ENCODE peak calls at places on chromosomes 2 and 18, in eight cellular contexts. R, S, A, O, C, P, Z and N are unnamed samples.

GRCh38 chr18:47929681-47930085 is 776 bp downstream of the SMAD2 start:
- DNase-seq in S (no peak), P (no peak), C (no peak), A (no peak), O (no peak), R (peak; percentile 60), Z (peak; percentile 65), N (no peak)

GRCh38 chr2:63743170-63743975 is 98.3 kb upstream of the UGP2 start:
- DNase-seq in O (no peak), Z (no peak), A (no peak), P (no peak), S (no peak), C (no peak), R (no peak), N (no peak)

GRCh38 chr18:36580874-36581750 is 247.7 kb downstream of the TPGS2 start:
- DNase-seq in Z (peak; percentile 34), P (no peak), C (peak; percentile 32), R (peak; percentile 81), A (no peak), S (peak; percentile 35), O (no peak), N (no peak)

GRCh38 chr2:55120634-55121359 is 70.5 kb upstream of the RTN4 start:
- DNase-seq in R (peak; percentile 66), A (no peak), P (no peak), Z (peak; percentile 80), O (peak; percentile 80), C (no peak), S (peak; percentile 58), N (no peak)

GRCh38 chr2:95391641-95392310 is 10.7 kb upstream of the FAHD2A start:
- DNase-seq in P (no peak), Z (no peak), C (no peak), R (no peak), O (no peak), S (no peak), A (peak; percentile 78), N (no peak)

GRCh38 chr2:158904620-158905177 is 63.7 kb upstream of the TANC1 start:
- DNase-seq in C (no peak), P (no peak), A (no peak), Z (no peak), R (no peak), O (no peak), S (no peak), N (no peak)

GRCh38 chr2:177391822-177392372 is 676 bp upstream of the AGPS start:
- DNase-seq in P (no peak), O (no peak), C (no peak), R (no peak), S (no peak), A (no peak), Z (no peak), N (no peak)

GRCh38 chr2:149744845-149745244 is 157.3 kb upstream of the MMADHC start:
- DNase-seq in S (peak; percentile 53), A (no peak), O (no peak), Z (peak; percentile 62), R (peak; percentile 69), P (no peak), C (no peak), N (no peak)

GRCh38 chr18:29321561-29321960 is 1144.6 kb upstream of the CDH2 start:
- DNase-seq in R (peak; percentile 11), O (no peak), P (no peak), C (no peak), A (no peak), Z (no peak), S (no peak), N (no peak)

GRCh38 chr2:30359644-30360167 is 87.3 kb upstream of the LCLAT1 start:
- DNase-seq in A (no peak), C (no peak), P (no peak), Z (peak; percentile 91), O (peak; percentile 62), S (peak; percentile 14), R (peak; percentile 49), N (peak; percentile 85)

GRCh38 chr2:239271471-239272255 is 129.2 kb downstream of the HDAC4 start:
- DNase-seq in R (peak; percentile 64), O (no peak), Z (peak; percentile 19), C (no peak), P (no peak), S (no peak), A (no peak), N (peak; percentile 70)

GRCh38 chr2:51441786-51442185 is 409.9 kb upstream of the NRXN1 start:
- DNase-seq in P (no peak), R (no peak), S (no peak), A (no peak), C (no peak), Z (no peak), O (no peak), N (no peak)

GRCh38 chr2:172571245-172571644 is 15.4 kb downstream of the PDK1 start:
- DNase-seq in P (no peak), R (no peak), C (no peak), O (no peak), A (no peak), Z (no peak), S (no peak), N (no peak)

GRCh38 chr2:96413067-96413722 is 77.6 kb downstream of the NCAPH start:
- DNase-seq in P (no peak), R (no peak), O (no peak), Z (peak; percentile 7), S (peak; percentile 13), A (no peak), C (no peak), N (peak; percentile 48)

GRCh38 chr2:96415684-96416083 is 80.1 kb downstream of the NCAPH start:
- DNase-seq in S (no peak), R (no peak), A (no peak), P (no peak), Z (no peak), C (no peak), O (no peak), N (no peak)

GRCh38 chr2:96409543-96410184 is 74.1 kb downstream of the NCAPH start:
- DNase-seq in O (no peak), C (no peak), P (no peak), R (no peak), A (no peak), S (peak; percentile 45), Z (peak; percentile 82), N (peak; percentile 83)

GRCh38 chr2:96412307-96413066 is 76.9 kb downstream of the NCAPH start:
- DNase-seq in Z (no peak), P (no peak), R (no peak), A (no peak), S (no peak), C (no peak), O (no peak), N (peak; percentile 61)

DNA sequence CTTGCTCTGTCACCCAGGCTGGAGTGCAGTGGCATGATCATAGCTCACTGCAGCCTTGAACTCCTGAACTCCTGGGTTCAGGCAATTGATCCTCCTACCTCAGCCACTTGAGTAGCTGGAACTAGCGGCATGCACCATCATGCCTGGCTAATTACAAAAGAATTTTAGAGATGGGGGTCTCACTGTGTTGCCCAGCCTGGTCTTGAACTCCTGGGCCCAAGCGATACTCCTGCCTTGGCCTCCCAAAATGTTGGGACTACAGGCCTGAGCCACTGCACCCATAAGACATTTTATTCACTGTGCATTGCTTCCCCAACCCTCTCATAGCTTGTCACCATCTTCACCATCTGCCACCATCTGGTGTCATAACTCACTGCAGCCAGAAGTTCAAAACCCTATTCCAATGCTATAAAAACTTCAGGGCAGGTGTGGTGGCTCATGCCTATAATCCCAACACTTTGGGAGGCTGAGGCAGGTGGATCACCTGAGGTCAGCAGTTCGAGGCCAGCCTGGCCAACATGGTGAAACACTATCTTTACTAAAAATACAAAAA is 78.7 kb downstream of the NCAPH start:
- DNase-seq in P (no peak), R (no peak), S (no peak), A (no peak), O (no peak), Z (no peak), C (no peak), N (no peak)
- TF ChIP-seq CTCF in P (no peak), R (no peak), S (no peak), A (no peak), O (no peak), Z (no peak), C (no peak), N (no peak)

GRCh38 chr2:192002418-192002817 is 155.5 kb upstream of the CAVIN2 start:
- DNase-seq in Z (no peak), C (no peak), A (no peak), P (no peak), O (no peak), S (no peak), R (no peak), N (no peak)
- H3K4me3 ChIP-seq in Z (no peak overlapping the region), C (no peak overlapping the region), A (no peak overlapping the region), P (no peak overlapping the region), O (no peak overlapping the region), S (no peak overlapping the region), R (no peak overlapping the region), N (no peak overlapping the region)

GRCh38 chr2:96763511-96764252 is 3.0 kb downstream of the CNNM4 start:
- DNase-seq in O (no peak), C (no peak), A (peak; percentile 66), Z (no peak), R (no peak), S (no peak), P (peak; percentile 77), N (no peak)
- TF ChIP-seq CTCF in O (peak; percentile 31), C (peak; percentile 77), A (peak; percentile 15), Z (peak; percentile 46), R (peak; percentile 36), S (peak; percentile 42), P (peak; percentile 54), N (no peak)

GRCh38 chr2:9815076-9815475 is 28.2 kb upstream of the TAF1B start:
- DNase-seq in Z (no peak), P (no peak), S (no peak), O (no peak), R (no peak), C (no peak), A (no peak), N (peak; percentile 72)

GRCh38 chr2:9813312-9814128 is 29.8 kb upstream of the TAF1B start:
- DNase-seq in A (peak; percentile 79), S (peak; percentile 48), Z (peak; percentile 69), P (peak; percentile 92), R (peak; percentile 58), C (no peak), O (peak; percentile 85), N (no peak)

GRCh38 chr2:9815844-9816279 is 27.4 kb upstream of the TAF1B start:
- DNase-seq in Z (no peak), C (no peak), R (no peak), P (no peak), O (no peak), S (no peak), A (no peak), N (no peak)

GRCh38 chr2:9812945-9813311 is 30.3 kb upstream of the TAF1B start:
- DNase-seq in C (no peak), Z (no peak), P (no peak), A (no peak), S (no peak), R (no peak), O (no peak), N (no peak)

DNA sequence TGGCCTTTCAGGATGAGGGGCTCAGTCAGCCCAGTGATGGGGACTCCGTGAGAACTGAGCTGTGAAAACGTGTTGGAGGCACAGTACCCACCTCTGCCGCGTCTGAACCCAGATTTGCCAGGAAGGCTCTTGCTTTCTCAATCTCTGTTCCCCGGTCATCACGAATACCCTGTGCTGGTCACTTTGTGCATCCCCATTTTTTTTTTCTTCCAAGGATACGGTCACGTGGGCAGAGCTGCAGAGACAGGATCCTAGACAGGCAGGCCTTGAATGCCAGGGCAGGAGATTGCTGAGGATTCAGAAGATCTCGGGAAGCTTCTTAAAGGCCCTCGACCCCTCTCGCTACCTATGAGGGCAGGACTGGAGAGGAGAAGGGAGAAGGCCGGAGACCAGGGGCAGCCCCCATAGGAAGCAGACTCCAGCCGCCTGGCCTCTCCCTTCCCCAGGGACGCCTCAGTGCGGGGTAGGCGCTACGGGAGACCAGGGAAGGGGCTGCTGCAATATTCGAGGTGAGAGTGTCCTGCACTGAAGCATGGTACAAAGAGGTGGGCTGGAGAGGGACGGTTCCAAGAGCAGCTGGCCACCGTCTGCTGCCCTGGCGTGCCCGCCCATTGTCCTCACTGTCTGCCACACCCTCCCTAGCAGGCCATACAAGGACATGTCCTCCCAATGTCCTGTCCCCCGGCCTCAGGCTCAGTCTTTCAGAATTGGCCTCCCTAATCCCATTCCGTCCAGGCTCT is 29.0 kb upstream of the TAF1B start:
- DNase-seq in S (no peak), A (no peak), R (no peak), P (no peak), Z (no peak), O (no peak), C (no peak), N (no peak)
- H3K4me3 ChIP-seq in S (no peak overlapping the region), A (no peak overlapping the region), R (no peak overlapping the region), P (no peak overlapping the region), Z (no peak overlapping the region), O (peak overlapping the region; percentile 42), C (no peak overlapping the region), N (no peak overlapping the region)